ENCODE peak calls at places on chromosomes 13 and 19, in six cellular contexts. One of them, this sample, is unnamed.

GRCh38 chr19:56103027-56103614 is 18.0 kb downstream of the ZNF787 start:
- DNase-seq in H9: no peak
- DNase-seq in IMR-90: no peak
- DNase-seq in mesenchymal stem cell: no peak
- DNase-seq in neuronal stem cell: no peak
- DNase-seq in H1: no peak
- DNase-seq in this sample: no peak

GRCh38 chr13:43991773-43992201 is 112.1 kb downstream of the LACC1 start:
- DNase-seq in H9: no peak
- DNase-seq in neuronal stem cell: no peak
- DNase-seq in H1: no peak
- DNase-seq in IMR-90: no peak
- DNase-seq in mesenchymal stem cell: no peak
- DNase-seq in this sample: peak

GRCh38 chr19:45782162-45782623 is at the start of gene DMPK:
- DNase-seq in mesenchymal stem cell: peak
- DNase-seq in IMR-90: no peak
- DNase-seq in H9: peak
- DNase-seq in H1: no peak
- DNase-seq in neuronal stem cell: no peak
- DNase-seq in this sample: no peak

GRCh38 chr19:51207747-51208146 is 17.1 kb upstream of the CD33 start:
- DNase-seq in H9: no peak
- DNase-seq in H1: no peak
- DNase-seq in IMR-90: no peak
- DNase-seq in mesenchymal stem cell: no peak
- DNase-seq in neuronal stem cell: no peak
- DNase-seq in this sample: no peak

GRCh38 chr19:2902590-2903218 is 2.0 kb downstream of the ZNF57 start:
- DNase-seq in IMR-90: no peak
- DNase-seq in H9: no peak
- DNase-seq in H1: no peak
- DNase-seq in mesenchymal stem cell: no peak
- DNase-seq in neuronal stem cell: no peak
- DNase-seq in this sample: no peak

GRCh38 chr19:9914315-9915207 is 21.8 kb downstream of the OLFM2 start:
- DNase-seq in H1: no peak
- DNase-seq in neuronal stem cell: peak
- DNase-seq in mesenchymal stem cell: peak
- DNase-seq in IMR-90: peak
- DNase-seq in H9: peak
- DNase-seq in this sample: peak

GRCh38 chr19:40907968-40908735 is 26.1 kb upstream of the CYP2A7 start:
- DNase-seq in neuronal stem cell: no peak
- DNase-seq in H9: peak
- DNase-seq in mesenchymal stem cell: no peak
- DNase-seq in IMR-90: no peak
- DNase-seq in H1: no peak
- DNase-seq in this sample: no peak

GRCh38 chr13:25978961-25979360 is 72.9 kb downstream of the SHISA2 start:
- DNase-seq in H1: no peak
- DNase-seq in neuronal stem cell: no peak
- DNase-seq in H9: no peak
- DNase-seq in IMR-90: no peak
- DNase-seq in mesenchymal stem cell: peak
- DNase-seq in this sample: peak

GRCh38 chr13:42114912-42115311 is 66.5 kb downstream of the DGKH start:
- DNase-seq in H9: no peak
- DNase-seq in IMR-90: no peak
- DNase-seq in H1: no peak
- DNase-seq in mesenchymal stem cell: no peak
- DNase-seq in neuronal stem cell: no peak
- DNase-seq in this sample: no peak

GRCh38 chr13:42275506-42275905 is 3.6 kb downstream of the AKAP11 start:
- DNase-seq in mesenchymal stem cell: no peak
- DNase-seq in H9: no peak
- DNase-seq in neuronal stem cell: no peak
- DNase-seq in IMR-90: no peak
- DNase-seq in H1: no peak
- DNase-seq in this sample: no peak

GRCh38 chr19:4866595-4867424 is 657 bp downstream of the PLIN3 start:
- DNase-seq in IMR-90: peak
- DNase-seq in neuronal stem cell: peak
- DNase-seq in mesenchymal stem cell: peak
- DNase-seq in H1: no peak
- DNase-seq in H9: peak
- DNase-seq in this sample: peak

GRCh38 chr13:33662392-33662791 is 155.6 kb upstream of the RFC3 start:
- DNase-seq in mesenchymal stem cell: no peak
- DNase-seq in IMR-90: no peak
- DNase-seq in H9: no peak
- DNase-seq in neuronal stem cell: no peak
- DNase-seq in H1: no peak
- DNase-seq in this sample: no peak

GRCh38 chr13:36998624-36999041 is 507 bp downstream of the ALG5 start:
- DNase-seq in IMR-90: no peak
- DNase-seq in H9: peak
- DNase-seq in H1: no peak
- DNase-seq in neuronal stem cell: no peak
- DNase-seq in mesenchymal stem cell: peak
- DNase-seq in this sample: peak

GRCh38 chr19:18361646-18362045 is 21.2 kb downstream of the PGPEP1 start:
- DNase-seq in mesenchymal stem cell: no peak
- DNase-seq in H1: no peak
- DNase-seq in H9: no peak
- DNase-seq in IMR-90: peak
- DNase-seq in neuronal stem cell: no peak
- DNase-seq in this sample: peak

GRCh38 chr13:49494645-49495044 is 1.1 kb upstream of the PHF11 start:
- DNase-seq in H9: no peak
- DNase-seq in IMR-90: no peak
- DNase-seq in neuronal stem cell: no peak
- DNase-seq in mesenchymal stem cell: no peak
- DNase-seq in H1: no peak
- DNase-seq in this sample: peak

GRCh38 chr19:16027528-16027927 is 48.8 kb upstream of the TPM4 start:
- DNase-seq in neuronal stem cell: no peak
- DNase-seq in H9: no peak
- DNase-seq in mesenchymal stem cell: no peak
- DNase-seq in H1: no peak
- DNase-seq in IMR-90: no peak
- DNase-seq in this sample: no peak

GRCh38 chr13:92224825-92225224 is 826.4 kb downstream of the GPC5 start:
- DNase-seq in IMR-90: no peak
- DNase-seq in neuronal stem cell: no peak
- DNase-seq in H9: no peak
- DNase-seq in H1: no peak
- DNase-seq in mesenchymal stem cell: no peak
- DNase-seq in this sample: no peak

GRCh38 chr19:27674701-27675100 is 1538.2 kb downstream of the UQCRFS1 start:
- DNase-seq in mesenchymal stem cell: no peak
- DNase-seq in IMR-90: no peak
- DNase-seq in neuronal stem cell: no peak
- DNase-seq in H1: no peak
- DNase-seq in H9: no peak
- DNase-seq in this sample: no peak

GRCh38 chr13:62212246-62212645 is 796.6 kb upstream of the PCDH20 start:
- DNase-seq in H1: no peak
- DNase-seq in neuronal stem cell: no peak
- DNase-seq in mesenchymal stem cell: no peak
- DNase-seq in IMR-90: no peak
- DNase-seq in H9: peak
- DNase-seq in this sample: no peak

GRCh38 chr19:11418518-11419506 is at the start of gene RGL3:
- DNase-seq in mesenchymal stem cell: no peak
- DNase-seq in neuronal stem cell: no peak
- DNase-seq in IMR-90: no peak
- DNase-seq in H9: peak
- DNase-seq in H1: no peak
- DNase-seq in this sample: peak

GRCh38 chr13:93004919-93005318 is 221.7 kb upstream of the GPC6 start:
- DNase-seq in IMR-90: peak
- DNase-seq in H9: peak
- DNase-seq in mesenchymal stem cell: no peak
- DNase-seq in neuronal stem cell: no peak
- DNase-seq in H1: peak
- DNase-seq in this sample: no peak

GRCh38 chr19:29483944-29484581 is 41.7 kb upstream of the VSTM2B start:
- DNase-seq in H9: peak
- DNase-seq in H1: no peak
- DNase-seq in neuronal stem cell: no peak
- DNase-seq in IMR-90: no peak
- DNase-seq in mesenchymal stem cell: no peak
- DNase-seq in this sample: no peak

GRCh38 chr13:24263652-24264051 is 45.7 kb upstream of the C1QTNF9 start:
- DNase-seq in neuronal stem cell: no peak
- DNase-seq in mesenchymal stem cell: peak
- DNase-seq in H9: no peak
- DNase-seq in IMR-90: peak
- DNase-seq in H1: no peak
- DNase-seq in this sample: peak

GRCh38 chr13:97385854-97386253 is 48.1 kb upstream of the RAP2A start:
- DNase-seq in H1: no peak
- DNase-seq in H9: no peak
- DNase-seq in mesenchymal stem cell: no peak
- DNase-seq in IMR-90: no peak
- DNase-seq in neuronal stem cell: no peak
- DNase-seq in this sample: peak

GRCh38 chr19:20072936-20073335 is 4.9 kb upstream of the ZNF90 start:
- DNase-seq in mesenchymal stem cell: no peak
- DNase-seq in neuronal stem cell: no peak
- DNase-seq in H1: no peak
- DNase-seq in H9: no peak
- DNase-seq in IMR-90: no peak
- DNase-seq in this sample: no peak

GRCh38 chr19:20078696-20079095 is 896 bp downstream of the ZNF90 start:
- DNase-seq in H1: no peak
- DNase-seq in neuronal stem cell: peak
- DNase-seq in mesenchymal stem cell: peak
- DNase-seq in H9: no peak
- DNase-seq in IMR-90: peak
- DNase-seq in this sample: no peak

GRCh38 chr19:20079487-20079886 is 1.7 kb downstream of the ZNF90 start:
- DNase-seq in H1: no peak
- DNase-seq in mesenchymal stem cell: peak
- DNase-seq in H9: no peak
- DNase-seq in IMR-90: no peak
- DNase-seq in neuronal stem cell: no peak
- DNase-seq in this sample: no peak

DNA sequence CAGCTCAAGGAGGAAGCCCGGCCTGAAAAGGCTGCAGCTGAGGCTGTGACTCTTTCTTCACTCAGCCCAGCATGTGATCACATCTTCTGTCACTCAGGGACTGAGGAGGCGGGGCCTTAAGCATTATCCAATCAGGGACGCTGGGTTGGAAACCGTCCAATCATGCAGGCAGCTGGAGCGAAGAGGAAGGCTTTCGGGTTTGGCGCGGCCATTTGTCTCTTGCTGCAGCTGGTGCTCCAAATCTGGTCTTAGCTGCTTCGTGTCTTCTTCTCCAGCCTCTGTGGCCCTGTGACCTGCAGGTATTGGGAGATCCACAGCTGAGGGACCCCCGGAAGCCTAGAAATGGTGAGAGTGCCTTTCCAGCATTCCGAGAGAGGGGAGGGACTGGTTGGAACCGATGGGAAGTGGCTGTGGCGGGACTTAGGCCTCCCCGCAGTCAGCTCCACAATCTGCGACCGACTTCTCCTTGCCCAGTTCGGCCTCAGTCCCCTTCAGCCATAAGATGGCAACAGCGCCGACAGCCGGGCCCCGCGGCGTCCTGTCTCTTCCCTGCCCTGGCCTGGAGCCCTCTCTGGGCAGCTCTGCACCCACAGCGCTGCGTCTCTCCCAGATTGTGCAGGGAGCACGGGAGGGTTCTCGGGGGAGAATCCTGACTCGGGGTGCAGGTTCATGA is at the start of gene ZNF90:
- DNase-seq in mesenchymal stem cell: peak
- DNase-seq in H1: peak
- DNase-seq in neuronal stem cell: peak
- DNase-seq in H9: peak
- DNase-seq in IMR-90: peak
- DNase-seq in this sample: peak
- H3K18ac ChIP-seq in mesenchymal stem cell: no peak
- H3K18ac ChIP-seq in H1: peak
- H3K18ac ChIP-seq in neuronal stem cell: peak
- H3K18ac ChIP-seq in H9: peak
- H3K18ac ChIP-seq in IMR-90: no peak
- H3K18ac ChIP-seq in this sample: no peak

GRCh38 chr13:20247963-20248362 is 15.8 kb upstream of the GJB6 start:
- DNase-seq in neuronal stem cell: no peak
- DNase-seq in mesenchymal stem cell: no peak
- DNase-seq in H9: no peak
- DNase-seq in IMR-90: no peak
- DNase-seq in H1: no peak
- DNase-seq in this sample: no peak

GRCh38 chr13:20247403-20247802 is 15.3 kb upstream of the GJB6 start:
- DNase-seq in H1: no peak
- DNase-seq in H9: no peak
- DNase-seq in IMR-90: no peak
- DNase-seq in neuronal stem cell: no peak
- DNase-seq in mesenchymal stem cell: no peak
- DNase-seq in this sample: no peak

GRCh38 chr13:20254076-20254475 is 22.0 kb upstream of the GJB6 start:
- DNase-seq in H1: no peak
- DNase-seq in H9: no peak
- DNase-seq in mesenchymal stem cell: no peak
- DNase-seq in neuronal stem cell: no peak
- DNase-seq in IMR-90: no peak
- DNase-seq in this sample: no peak

DNA sequence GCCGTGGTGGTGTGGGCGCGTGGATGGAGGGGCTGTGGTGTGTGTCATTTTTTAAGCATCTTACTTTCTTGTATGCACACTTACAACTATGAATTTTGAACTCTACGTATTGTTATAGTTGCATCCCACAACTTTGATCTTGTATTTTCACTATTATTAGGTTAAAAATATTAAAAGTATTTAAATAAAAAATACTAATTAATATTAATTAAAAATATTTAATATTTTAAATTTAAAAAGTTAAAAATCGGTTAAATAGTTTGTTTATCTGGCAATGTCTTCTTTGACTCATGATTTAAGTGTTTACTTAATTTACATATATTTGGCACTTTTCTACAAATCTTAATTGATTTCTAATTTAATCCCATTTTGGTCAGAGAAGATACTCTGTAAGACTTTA is 17.8 kb upstream of the GJB6 start:
- DNase-seq in H9: no peak
- DNase-seq in mesenchymal stem cell: no peak
- DNase-seq in H1: no peak
- DNase-seq in IMR-90: no peak
- DNase-seq in neuronal stem cell: no peak
- DNase-seq in this sample: no peak
- H2AFZ ChIP-seq in H9: no peak
- H2AFZ ChIP-seq in mesenchymal stem cell: no peak
- H2AFZ ChIP-seq in H1: no peak
- H2AFZ ChIP-seq in IMR-90: no peak
- H2AFZ ChIP-seq in neuronal stem cell: no peak
- H2AFZ ChIP-seq in this sample: no peak

GRCh38 chr19:49580264-49581006 is at the start of gene NOSIP:
- DNase-seq in IMR-90: peak
- DNase-seq in neuronal stem cell: peak
- DNase-seq in H9: peak
- DNase-seq in H1: peak
- DNase-seq in mesenchymal stem cell: peak
- DNase-seq in this sample: peak
- H3K18ac ChIP-seq in IMR-90: no peak
- H3K18ac ChIP-seq in neuronal stem cell: peak
- H3K18ac ChIP-seq in H9: peak
- H3K18ac ChIP-seq in H1: peak
- H3K18ac ChIP-seq in mesenchymal stem cell: peak
- H3K18ac ChIP-seq in this sample: peak

GRCh38 chr13:86946734-86947133 is 724.4 kb upstream of the SLITRK5 start:
- DNase-seq in H1: no peak
- DNase-seq in neuronal stem cell: no peak
- DNase-seq in IMR-90: no peak
- DNase-seq in mesenchymal stem cell: no peak
- DNase-seq in H9: no peak
- DNase-seq in this sample: no peak
- H2AFZ ChIP-seq in H1: peak
- H2AFZ ChIP-seq in neuronal stem cell: peak
- H2AFZ ChIP-seq in IMR-90: no peak
- H2AFZ ChIP-seq in mesenchymal stem cell: no peak
- H2AFZ ChIP-seq in H9: no peak
- H2AFZ ChIP-seq in this sample: no peak

This sample was measured in trophoblast cell.